ENCODE peak calls at places on chromosomes 12 and 14, in four cellular contexts. I is lung microvascular endothelial cell; W is stimulated activated CD4-positive, alpha-beta T cell treated with anti-CD3 and anti-CD28 coated beads, Interleukin-2, amount 100 ng/mL, for 48 hours; C is stimulated activated naive CD4-positive, alpha-beta T cell. K is an unnamed sample.
A peak's percentile ranks its signal among the peaks of the same experiment; 100 is the strongest.

GRCh38 chr14:77337880-77338279 is 17.0 kb downstream of the GSTZ1 start:
- DNase-seq in I (no peak), W (no peak), C (no peak), K (no peak)

GRCh38 chr12:120775862-120776552 is 50.4 kb downstream of the ACADS start:
- DNase-seq in I (no peak), W (no peak), C (no peak), K (no peak)

GRCh38 chr14:41749425-41749824 is 142.7 kb downstream of the LRFN5 start:
- DNase-seq in I (no peak), W (no peak), C (peak; percentile 23), K (no peak)

GRCh38 chr14:24952851-24953666 is 96.9 kb downstream of the STXBP6 start:
- DNase-seq in I (no peak), W (no peak), C (no peak), K (no peak)

GRCh38 chr12:13387074-13387473 is 190.5 kb downstream of the EMP1 start:
- DNase-seq in I (no peak), W (no peak), C (no peak), K (no peak)

GRCh38 chr12:123118397-123118945 is 32.4 kb downstream of the PITPNM2 start:
- DNase-seq in I (no peak), W (no peak), C (no peak), K (no peak)

GRCh38 chr14:68694516-68695235 is 98.2 kb downstream of the ZFP36L1 start:
- DNase-seq in I (peak; percentile 81), W (no peak), C (no peak), K (no peak)

GRCh38 chr12:91920276-91920675 is 225.4 kb downstream of the BTG1 start:
- DNase-seq in I (no peak), W (no peak), C (no peak), K (no peak)

GRCh38 chr14:103547455-103547940 is 15.0 kb downstream of the BAG5 start:
- DNase-seq in I (no peak), W (no peak), C (no peak), K (no peak)

GRCh38 chr12:63400746-63401145 is 249.7 kb upstream of the AVPR1A start:
- DNase-seq in I (peak; percentile 98), W (no peak), C (no peak), K (no peak)

GRCh38 chr12:111825509-111825908 is 16.5 kb upstream of the MAPKAPK5 start:
- DNase-seq in I (no peak), W (no peak), C (no peak), K (no peak)

GRCh38 chr14:73945159-73945670 is 4.7 kb downstream of the FAM161B start:
- DNase-seq in I (no peak), W (no peak), C (no peak), K (no peak)